ENCODE peak calls at places on chromosome X, in eight cellular contexts. N, Z, T, X, R, M, J and I are unnamed samples.

GRCh38 chrX:124212622-124213021 is 119.8 kb upstream of the TEX13D start:
- DNase-seq in T (no peak), M (no peak), Z (no peak), N (no peak), J (no peak), R (peak), X (no peak), I (no peak)

GRCh38 chrX:34655496-34656258 is 1.4 kb downstream of the TMEM47 start:
- DNase-seq in J (no peak), M (no peak), X (no peak), T (no peak), N (no peak), R (no peak), Z (no peak), I (no peak)

GRCh38 chrX:118459494-118459893 is 36.1 kb upstream of the DOCK11 start:
- DNase-seq in T (no peak), Z (no peak), M (peak), J (peak), R (peak), N (no peak), X (peak), I (no peak)

GRCh38 chrX:104922206-104922621 is 298.3 kb downstream of the TEX13A start:
- DNase-seq in Z (peak), N (peak), J (peak), R (peak), T (peak), X (peak), M (peak), I (peak)

GRCh38 chrX:53682885-53683555 is 3.5 kb downstream of the HUWE1 start:
- DNase-seq in X (peak), T (no peak), J (peak), N (no peak), Z (peak), M (peak), R (peak), I (no peak)

GRCh38 chrX:49172280-49172780 is 632 bp downstream of the PLP2 start:
- DNase-seq in N (no peak), R (peak), Z (no peak), X (peak), M (peak), T (peak), J (peak), I (peak)

GRCh38 chrX:154308108-154308946 is 12.7 kb downstream of the TKTL1 start:
- DNase-seq in J (peak), Z (peak), M (peak), N (no peak), X (peak), R (peak), T (peak), I (peak)

GRCh38 chrX:42739258-42739657 is 38.7 kb downstream of the PPP1R2C start:
- DNase-seq in N (no peak), Z (no peak), M (peak), T (no peak), J (no peak), R (no peak), X (no peak), I (no peak)

GRCh38 chrX:45758319-45758718 is 557.6 kb upstream of the DIPK2B start:
- DNase-seq in X (peak), J (peak), T (peak), M (no peak), Z (no peak), R (peak), N (no peak), I (no peak)

GRCh38 chrX:103847174-103847870 is 15.3 kb upstream of the RAB9B start:
- DNase-seq in R (no peak), Z (no peak), N (no peak), X (peak), J (no peak), T (no peak), M (no peak), I (no peak)

GRCh38 chrX:120697053-120697452 is 67.2 kb upstream of the C1GALT1C1 start:
- DNase-seq in N (no peak), X (no peak), R (peak), J (no peak), Z (no peak), M (no peak), T (no peak), I (no peak)

GRCh38 chrX:71147496-71148277 is 3.0 kb downstream of the NLGN3 start:
- DNase-seq in M (no peak), X (no peak), Z (no peak), R (no peak), T (no peak), J (no peak), N (no peak), I (no peak)

GRCh38 chrX:103729015-103729414 is 18.3 kb downstream of the TMEM31 start:
- DNase-seq in J (no peak), M (no peak), R (no peak), T (no peak), N (no peak), X (no peak), Z (no peak), I (no peak)

GRCh38 chrX:44017726-44018125 is 44.5 kb upstream of the NDP start:
- DNase-seq in N (no peak), X (no peak), M (no peak), Z (no peak), T (no peak), J (no peak), R (no peak), I (no peak)

GRCh38 chrX:23931149-23931604 is 23.4 kb downstream of the CXorf58 start:
- DNase-seq in X (no peak), N (no peak), T (no peak), M (no peak), J (no peak), R (no peak), Z (peak), I (no peak)